ENCODE peak calls at places on chromosomes 5 and 9, in four cellular contexts. One of them, this sample, is unnamed.

GRCh38 chr5:175772747-175773533 is 98.4 kb upstream of the CPLX2 start:
- DNase-seq in HEK293T: no peak
- DNase-seq in HepG2: no peak
- DNase-seq in K562: no peak
- DNase-seq in this sample: peak; percentile 45

GRCh38 chr5:1975898-1976765 is 93.4 kb upstream of the IRX4 start:
- DNase-seq in HEK293T: no peak
- DNase-seq in HepG2: no peak
- DNase-seq in K562: no peak
- DNase-seq in this sample: no peak

GRCh38 chr5:1547655-1548054 is 23.9 kb upstream of the LPCAT1 start:
- DNase-seq in HEK293T: no peak
- DNase-seq in HepG2: no peak
- DNase-seq in K562: peak; percentile 4
- DNase-seq in this sample: no peak

GRCh38 chr5:52743970-52744369 is 43.7 kb upstream of the ITGA1 start:
- DNase-seq in HEK293T: no peak
- DNase-seq in HepG2: no peak
- DNase-seq in K562: no peak
- DNase-seq in this sample: no peak

GRCh38 chr9:4815381-4815956 is 22.7 kb downstream of the RCL1 start:
- DNase-seq in HEK293T: no peak
- DNase-seq in HepG2: no peak
- DNase-seq in K562: no peak
- DNase-seq in this sample: no peak

GRCh38 chr9:137277329-137278041 is at the start of gene TOR4A:
- DNase-seq in HEK293T: no peak
- DNase-seq in HepG2: peak; percentile 94
- DNase-seq in K562: peak; percentile 90
- DNase-seq in this sample: peak; percentile 76

GRCh38 chr9:111759762-111760639 is 34.7 kb downstream of the SHOC1 start:
- DNase-seq in HEK293T: peak; percentile 47
- DNase-seq in HepG2: peak; percentile 50
- DNase-seq in K562: peak; percentile 22
- DNase-seq in this sample: peak; percentile 17

GRCh38 chr9:36488322-36488838 is 84.3 kb upstream of the MELK start:
- DNase-seq in HEK293T: no peak
- DNase-seq in HepG2: no peak
- DNase-seq in K562: no peak
- DNase-seq in this sample: no peak

GRCh38 chr9:21883642-21884041 is 81.2 kb downstream of the MTAP start:
- DNase-seq in HEK293T: no peak
- DNase-seq in HepG2: no peak
- DNase-seq in K562: no peak
- DNase-seq in this sample: no peak

GRCh38 chr5:157278319-157279037 is 12.6 kb downstream of the CYFIP2 start:
- DNase-seq in HEK293T: no peak
- DNase-seq in HepG2: no peak
- DNase-seq in K562: no peak
- DNase-seq in this sample: no peak

GRCh38 chr5:50963647-50964584 is 297.5 kb downstream of the PARP8 start:
- DNase-seq in HEK293T: peak; percentile 12
- DNase-seq in HepG2: no peak
- DNase-seq in K562: no peak
- DNase-seq in this sample: no peak

GRCh38 chr5:160694896-160695295 is 157.1 kb downstream of the ATP10B start:
- DNase-seq in HEK293T: no peak
- DNase-seq in HepG2: no peak
- DNase-seq in K562: no peak
- DNase-seq in this sample: no peak

GRCh38 chr9:130239741-130240241 is 25.8 kb upstream of the HMCN2 start:
- DNase-seq in HEK293T: no peak
- DNase-seq in HepG2: no peak
- DNase-seq in K562: no peak
- DNase-seq in this sample: no peak

GRCh38 chr9:87467187-87467586 is 30.5 kb upstream of the DAPK1 start:
- DNase-seq in HEK293T: no peak
- DNase-seq in HepG2: no peak
- DNase-seq in K562: no peak
- DNase-seq in this sample: no peak

GRCh38 chr5:320524-321232 is 836 bp upstream of the AHRR start:
- DNase-seq in HEK293T: no peak
- DNase-seq in HepG2: no peak
- DNase-seq in K562: no peak
- DNase-seq in this sample: peak; percentile 52

GRCh38 chr5:56814361-56814962 is 887 bp upstream of the MAP3K1 start:
- DNase-seq in HEK293T: peak; percentile 12
- DNase-seq in HepG2: peak; percentile 28
- DNase-seq in K562: no peak
- DNase-seq in this sample: peak; percentile 62

GRCh38 chr9:136631038-136632000 is 31.4 kb upstream of the EGFL7 start:
- DNase-seq in HEK293T: peak; percentile 74
- DNase-seq in HepG2: peak; percentile 65
- DNase-seq in K562: peak; percentile 77
- DNase-seq in this sample: peak; percentile 78

GRCh38 chr9:132244582-132245455 is 83.0 kb downstream of the NTNG2 start:
- DNase-seq in HEK293T: no peak
- DNase-seq in HepG2: no peak
- DNase-seq in K562: no peak
- DNase-seq in this sample: no peak

GRCh38 chr9:135884328-135885035 is 22.9 kb downstream of the CAMSAP1 start:
- DNase-seq in HEK293T: no peak
- DNase-seq in HepG2: peak; percentile 30
- DNase-seq in K562: no peak
- DNase-seq in this sample: no peak

GRCh38 chr9:13587581-13587980 is 308.1 kb upstream of the MPDZ start:
- DNase-seq in HEK293T: no peak
- DNase-seq in HepG2: no peak
- DNase-seq in K562: no peak
- DNase-seq in this sample: peak; percentile 17

GRCh38 chr5:3818612-3819011 is 223.0 kb downstream of the IRX1 start:
- DNase-seq in HEK293T: no peak
- DNase-seq in HepG2: no peak
- DNase-seq in K562: no peak
- DNase-seq in this sample: no peak

GRCh38 chr5:154117930-154118329 is 72.6 kb upstream of the GALNT10 start:
- DNase-seq in HEK293T: no peak
- DNase-seq in HepG2: no peak
- DNase-seq in K562: no peak
- DNase-seq in this sample: no peak

GRCh38 chr9:5846080-5846479 is 13.2 kb upstream of the ERMP1 start:
- DNase-seq in HEK293T: no peak
- DNase-seq in HepG2: no peak
- DNase-seq in K562: no peak
- DNase-seq in this sample: no peak

GRCh38 chr9:77438653-77439052 is 209.5 kb downstream of the GNA14 start:
- DNase-seq in HEK293T: no peak
- DNase-seq in HepG2: no peak
- DNase-seq in K562: no peak
- DNase-seq in this sample: no peak

GRCh38 chr5:100517301-100517974 is 17.7 kb upstream of the FAM174A start:
- DNase-seq in HEK293T: no peak
- DNase-seq in HepG2: no peak
- DNase-seq in K562: no peak
- DNase-seq in this sample: peak; percentile 59

GRCh38 chr5:158478139-158478538 is 619.2 kb upstream of the CLINT1 start:
- DNase-seq in HEK293T: no peak
- DNase-seq in HepG2: no peak
- DNase-seq in K562: no peak
- DNase-seq in this sample: no peak

GRCh38 chr5:157839157-157839795 is 19.7 kb downstream of the CLINT1 start:
- DNase-seq in HEK293T: no peak
- DNase-seq in HepG2: no peak
- DNase-seq in K562: no peak
- DNase-seq in this sample: no peak

GRCh38 chr5:58412932-58413331 is 47.0 kb downstream of the PLK2 start:
- DNase-seq in HEK293T: no peak
- DNase-seq in HepG2: no peak
- DNase-seq in K562: no peak
- DNase-seq in this sample: no peak

GRCh38 chr9:120344230-120344629 is 235.7 kb downstream of the CDK5RAP2 start:
- DNase-seq in HEK293T: no peak
- DNase-seq in HepG2: peak; percentile 37
- DNase-seq in K562: no peak
- DNase-seq in this sample: no peak

GRCh38 chr5:177370488-177371119 is 12.9 kb downstream of the RGS14 start:
- DNase-seq in HEK293T: peak; percentile 97
- DNase-seq in HepG2: peak; percentile 94
- DNase-seq in K562: peak; percentile 90
- DNase-seq in this sample: peak; percentile 99

GRCh38 chr9:114155967-114156294 is 594 bp downstream of the COL27A1 start:
- DNase-seq in HEK293T: peak; percentile 31
- DNase-seq in HepG2: no peak
- DNase-seq in K562: no peak
- DNase-seq in this sample: peak; percentile 52

GRCh38 chr9:114156658-114157421 is 1.5 kb downstream of the COL27A1 start:
- DNase-seq in HEK293T: peak; percentile 33
- DNase-seq in HepG2: no peak
- DNase-seq in K562: no peak
- DNase-seq in this sample: peak; percentile 53

GRCh38 chr9:114154597-114155102 is 687 bp upstream of the COL27A1 start:
- DNase-seq in HEK293T: no peak
- DNase-seq in HepG2: no peak
- DNase-seq in K562: no peak
- DNase-seq in this sample: no peak

GRCh38 chr9:114156311-114156657 is 947 bp downstream of the COL27A1 start:
- DNase-seq in HEK293T: no peak
- DNase-seq in HepG2: no peak
- DNase-seq in K562: no peak
- DNase-seq in this sample: no peak

DNA sequence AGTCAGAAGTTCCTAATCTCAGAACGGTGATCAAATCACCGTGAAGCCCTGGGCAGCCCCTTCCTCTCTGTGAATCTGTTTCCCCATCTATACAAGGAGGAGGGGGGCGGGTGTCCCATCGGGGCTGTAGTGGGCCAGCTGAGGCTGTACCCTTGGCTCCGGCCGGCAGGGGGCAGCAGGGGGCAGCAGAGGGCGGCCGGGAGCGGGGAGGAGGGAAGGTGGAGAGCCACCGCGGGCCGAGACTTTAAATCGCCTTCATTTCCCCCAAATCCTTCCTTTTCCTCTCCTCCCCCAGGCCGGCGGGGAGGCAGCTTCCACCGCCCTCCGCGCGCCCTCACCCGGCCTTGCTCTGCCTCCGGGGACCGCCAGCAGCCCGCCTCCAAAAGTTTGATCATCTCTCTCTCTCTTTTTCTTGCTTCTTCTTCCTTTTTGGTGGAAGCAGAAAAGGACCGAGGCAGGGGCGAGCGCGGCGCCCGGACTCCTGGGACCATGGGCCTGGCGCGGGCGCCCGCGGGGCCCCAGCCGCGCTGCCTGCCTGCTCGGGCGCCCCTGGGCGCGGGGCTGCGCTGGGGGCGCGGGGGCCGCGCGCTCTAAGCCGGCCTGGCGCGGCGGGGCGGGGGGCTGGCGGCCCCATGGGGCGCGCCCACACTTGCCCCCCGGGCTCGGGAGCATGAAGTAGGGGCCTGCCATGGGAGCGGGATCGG is at the start of gene COL27A1:
- DNase-seq in HEK293T: peak; percentile 90
- DNase-seq in HepG2: peak; percentile 70
- DNase-seq in K562: peak; percentile 92
- DNase-seq in this sample: peak; percentile 96
- TF ChIP-seq ELF4 in HEK293T: no peak
- TF ChIP-seq ELF4 in HepG2: no peak
- TF ChIP-seq ELF4 in K562: no peak
- TF ChIP-seq ELF4 in this sample: no peak

GRCh38 chr5:102716017-102716416 is 39.1 kb upstream of the PAM start:
- DNase-seq in HEK293T: no peak
- DNase-seq in HepG2: no peak
- DNase-seq in K562: no peak
- DNase-seq in this sample: no peak

GRCh38 chr5:102719886-102720285 is 35.2 kb upstream of the PAM start:
- DNase-seq in HEK293T: no peak
- DNase-seq in HepG2: no peak
- DNase-seq in K562: no peak
- DNase-seq in this sample: no peak

GRCh38 chr5:102718819-102719218 is 36.3 kb upstream of the PAM start:
- DNase-seq in HEK293T: no peak
- DNase-seq in HepG2: no peak
- DNase-seq in K562: no peak
- DNase-seq in this sample: no peak

GRCh38 chr5:102722930-102723329 is 32.2 kb upstream of the PAM start:
- DNase-seq in HEK293T: no peak
- DNase-seq in HepG2: no peak
- DNase-seq in K562: no peak
- DNase-seq in this sample: no peak

GRCh38 chr5:102720954-102721353 is 34.2 kb upstream of the PAM start:
- DNase-seq in HEK293T: no peak
- DNase-seq in HepG2: no peak
- DNase-seq in K562: no peak
- DNase-seq in this sample: no peak
- TF ChIP-seq ELF4 in HEK293T: no peak
- TF ChIP-seq ELF4 in HepG2: no peak
- TF ChIP-seq ELF4 in K562: no peak
- TF ChIP-seq ELF4 in this sample: no peak

GRCh38 chr5:173885481-173886010 is 2.6 kb upstream of the CPEB4 start:
- DNase-seq in HEK293T: no peak
- DNase-seq in HepG2: no peak
- DNase-seq in K562: no peak
- DNase-seq in this sample: no peak
- TF ChIP-seq ELF4 in HEK293T: no peak
- TF ChIP-seq ELF4 in HepG2: no peak
- TF ChIP-seq ELF4 in K562: peak; percentile 3
- TF ChIP-seq ELF4 in this sample: no peak

GRCh38 chr5:98827862-98828261 is 54.4 kb downstream of the RGMB start:
- DNase-seq in HEK293T: no peak
- DNase-seq in HepG2: no peak
- DNase-seq in K562: no peak
- DNase-seq in this sample: no peak
- TF ChIP-seq ELF4 in HEK293T: no peak
- TF ChIP-seq ELF4 in HepG2: no peak
- TF ChIP-seq ELF4 in K562: no peak
- TF ChIP-seq ELF4 in this sample: no peak

GRCh38 chr5:40165789-40166728 is 513.7 kb upstream of the PTGER4 start:
- DNase-seq in HEK293T: no peak
- DNase-seq in HepG2: no peak
- DNase-seq in K562: no peak
- DNase-seq in this sample: no peak
- TF ChIP-seq ELF4 in HEK293T: no peak
- TF ChIP-seq ELF4 in HepG2: no peak
- TF ChIP-seq ELF4 in K562: no peak
- TF ChIP-seq ELF4 in this sample: no peak

DNA sequence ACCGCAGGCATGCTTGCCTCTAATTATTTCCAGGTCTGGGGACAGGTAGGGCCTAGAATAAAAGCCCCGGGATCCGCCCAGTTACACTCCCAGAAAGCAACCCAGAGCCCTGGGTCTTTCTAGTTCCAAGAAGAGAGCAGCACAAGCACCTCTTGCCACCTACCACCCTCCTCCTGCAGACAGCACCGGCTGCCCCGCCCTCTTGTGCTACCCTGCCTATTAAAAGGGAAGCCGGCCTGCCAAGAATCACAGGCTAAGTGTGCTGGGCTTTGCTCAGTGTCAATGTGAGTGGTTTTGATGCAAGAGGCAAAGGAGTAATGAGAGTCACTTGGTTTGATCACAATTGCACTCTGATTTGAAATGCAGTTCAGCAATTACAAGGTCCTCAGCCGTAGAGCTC is 123.0 kb downstream of the SPOCK1 start:
- DNase-seq in HEK293T: no peak
- DNase-seq in HepG2: no peak
- DNase-seq in K562: no peak
- DNase-seq in this sample: peak; percentile 24
- TF ChIP-seq ELF4 in HEK293T: no peak
- TF ChIP-seq ELF4 in HepG2: no peak
- TF ChIP-seq ELF4 in K562: no peak
- TF ChIP-seq ELF4 in this sample: no peak